ENCODE peak calls at places on chromosomes 16 and 17, in six cellular contexts. H is choroid plexus epithelial cell, K is D721Med, T is activated T-cell treated with anti-CD3 and anti-CD28 coated beads for 24 hours, I is testis, N is DMS153. S is an unnamed sample.

GRCh38 chr17:33113281-33114010 is 121.8 kb downstream of the SPACA3 start:
- DNase-seq in H (peak; percentile 1), K (no peak), T (no peak), I (peak; percentile 32), N (no peak), S (peak; percentile 52)

GRCh38 chr17:19534562-19535149 is 1.0 kb downstream of the SLC47A1 start:
- DNase-seq in H (peak; percentile 28), K (no peak), T (no peak), I (no peak), N (no peak), S (no peak)

GRCh38 chr17:52297230-52298010 is 138.9 kb upstream of the CA10 start:
- DNase-seq in H (no peak), K (no peak), T (no peak), I (no peak), N (no peak), S (peak; percentile 54)

GRCh38 chr16:66007717-66008116 is 358.8 kb upstream of the CDH5 start:
- DNase-seq in H (peak; percentile 92), K (no peak), T (no peak), I (no peak), N (no peak), S (peak; percentile 71)

GRCh38 chr17:4968166-4968915 is 724 bp upstream of the SPAG7 start:
- DNase-seq in H (peak; percentile 52), K (no peak), T (no peak), I (peak; percentile 45), N (no peak), S (no peak)

GRCh38 chr16:66483689-66484452 is 56.8 kb downstream of the BEAN1 start:
- DNase-seq in H (peak; percentile 83), K (peak; percentile 42), T (peak; percentile 58), I (peak; percentile 80), N (peak; percentile 64), S (peak; percentile 76)

GRCh38 chr16:19241512-19241911 is 44.0 kb upstream of the CLEC19A start:
- DNase-seq in H (no peak), K (no peak), T (no peak), I (no peak), N (no peak), S (no peak)

GRCh38 chr16:57648590-57649442 is 19.3 kb upstream of the ADGRG3 start:
- DNase-seq in H (peak; percentile 88), K (peak; percentile 81), T (peak; percentile 80), I (peak; percentile 84), N (peak; percentile 62), S (peak; percentile 86)

GRCh38 chr17:42135664-42136653 is 13.4 kb downstream of the HSPB9 start:
- DNase-seq in H (peak; percentile 86), K (no peak), T (no peak), I (peak; percentile 58), N (peak; percentile 93), S (no peak)

GRCh38 chr17:78643326-78643725 is 66.1 kb upstream of the DNAH17 start:
- DNase-seq in H (no peak), K (no peak), T (no peak), I (no peak), N (no peak), S (no peak)

GRCh38 chr17:28141783-28142182 is 99.3 kb downstream of the NLK start:
- DNase-seq in H (no peak), K (no peak), T (no peak), I (no peak), N (no peak), S (no peak)

GRCh38 chr16:11914210-11914758 is 1.5 kb downstream of the GSPT1 start:
- DNase-seq in H (no peak), K (no peak), T (no peak), I (no peak), N (no peak), S (no peak)

GRCh38 chr17:915416-916201 is 64.0 kb downstream of the NXN start:
- DNase-seq in H (peak; percentile 42), K (no peak), T (no peak), I (no peak), N (peak; percentile 76), S (no peak)

GRCh38 chr16:85637808-85638186 is 24.7 kb downstream of the GSE1 start:
- DNase-seq in H (no peak), K (no peak), T (no peak), I (peak; percentile 55), N (peak; percentile 62), S (no peak)

GRCh38 chr17:57524790-57525543 is 220.1 kb downstream of the CCDC182 start:
- DNase-seq in H (no peak), K (no peak), T (no peak), I (no peak), N (no peak), S (no peak)

GRCh38 chr16:10684541-10685151 is 10.1 kb downstream of the TEKT5 start:
- DNase-seq in H (no peak), K (no peak), T (no peak), I (no peak), N (no peak), S (no peak)

GRCh38 chr17:77645441-77646430 is 312.8 kb upstream of the TNRC6C start:
- DNase-seq in H (peak; percentile 14), K (no peak), T (peak; percentile 46), I (no peak), N (no peak), S (peak; percentile 38)

GRCh38 chr17:51121620-51122472 is 1.2 kb upstream of the SPAG9 start:
- DNase-seq in H (peak; percentile 96), K (no peak), T (peak; percentile 86), I (peak; percentile 93), N (peak; percentile 61), S (peak; percentile 99)

GRCh38 chr17:41415833-41416335 is 8.5 kb downstream of the KRT37 start:
- DNase-seq in H (peak; percentile 71), K (no peak), T (no peak), I (peak; percentile 83), N (no peak), S (no peak)

GRCh38 chr16:59527206-59527997 is 793.3 kb upstream of the GOT2 start:
- DNase-seq in H (peak; percentile 91), K (no peak), T (no peak), I (no peak), N (no peak), S (peak; percentile 80)

GRCh38 chr17:17725853-17726720 is 44.8 kb downstream of the RAI1 start:
- DNase-seq in H (no peak), K (no peak), T (no peak), I (no peak), N (no peak), S (no peak)

GRCh38 chr17:17304521-17304985 is 1.4 kb downstream of the NT5M start:
- DNase-seq in H (no peak), K (no peak), T (no peak), I (no peak), N (no peak), S (no peak)

GRCh38 chr16:49366669-49367068 is 6.9 kb upstream of the C16orf78 start:
- DNase-seq in H (no peak), K (no peak), T (no peak), I (no peak), N (no peak), S (no peak)

GRCh38 chr17:66415366-66416206 is 113.2 kb downstream of the PRKCA start:
- DNase-seq in H (no peak), K (no peak), T (no peak), I (no peak), N (no peak), S (no peak)

GRCh38 chr17:16924701-16925440 is 47.0 kb downstream of the TNFRSF13B start:
- DNase-seq in H (no peak), K (no peak), T (no peak), I (no peak), N (no peak), S (no peak)

S was measured in PC-3.